ENCODE peak calls at places on chromosome 18, in six cellular contexts. H, A, S, I, V and U are unnamed samples.
A peak's percentile ranks its signal among the peaks of the same experiment; 100 is the strongest.

GRCh38 chr18:51383711-51384110 is 186.2 kb upstream of the MEX3C start:
- DNase-seq in H (no peak), A (peak; percentile 23), S (no peak), I (no peak), V (no peak), U (no peak)

GRCh38 chr18:21444465-21445023 is 156.0 kb downstream of the ESCO1 start:
- DNase-seq in H (no peak), A (peak; percentile 55), S (peak; percentile 21), I (peak; percentile 35), V (peak; percentile 73), U (no peak)

GRCh38 chr18:74132201-74132600 is 15.4 kb downstream of the FBXO15 start:
- DNase-seq in H (no peak), A (no peak), S (no peak), I (no peak), V (no peak), U (no peak)

GRCh38 chr18:69874058-69874457 is 73.6 kb downstream of the CD226 start:
- DNase-seq in H (no peak), A (peak; percentile 67), S (no peak), I (no peak), V (no peak), U (no peak)

GRCh38 chr18:24989760-24990547 is 362.0 kb downstream of the ZNF521 start:
- DNase-seq in H (no peak), A (no peak), S (no peak), I (no peak), V (no peak), U (no peak)

GRCh38 chr18:41126541-41127235 is 828.3 kb upstream of the PIK3C3 start:
- DNase-seq in H (no peak), A (peak; percentile 91), S (no peak), I (no peak), V (no peak), U (no peak)

GRCh38 chr18:28669165-28669564 is 492.2 kb upstream of the CDH2 start:
- DNase-seq in H (no peak), A (no peak), S (no peak), I (no peak), V (no peak), U (no peak)

GRCh38 chr18:48055351-48055750 is 124.9 kb upstream of the SMAD2 start:
- DNase-seq in H (no peak), A (no peak), S (no peak), I (no peak), V (no peak), U (no peak)

GRCh38 chr18:75016025-75016717 is 192.8 kb downstream of the PTGR3 start:
- DNase-seq in H (no peak), A (no peak), S (no peak), I (no peak), V (no peak), U (no peak)

GRCh38 chr18:68742206-68742605 is 27.3 kb upstream of the TMX3 start:
- DNase-seq in H (no peak), A (peak; percentile 9), S (no peak), I (no peak), V (no peak), U (no peak)

GRCh38 chr18:80159713-80160636 is 50.9 kb downstream of the ADNP2 start:
- DNase-seq in H (peak; percentile 32), A (no peak), S (no peak), I (peak; percentile 36), V (no peak), U (no peak)

GRCh38 chr18:77207540-77207939 is 42.1 kb upstream of the GALR1 start:
- DNase-seq in H (peak; percentile 51), A (peak; percentile 62), S (peak; percentile 54), I (peak; percentile 85), V (peak; percentile 25), U (no peak)

GRCh38 chr18:25423267-25423666 is 71.3 kb upstream of the ZNF521 start:
- DNase-seq in H (no peak), A (no peak), S (no peak), I (no peak), V (no peak), U (no peak)

GRCh38 chr18:27750014-27750413 is 426.9 kb downstream of the CDH2 start:
- DNase-seq in H (no peak), A (peak; percentile 88), S (peak; percentile 17), I (no peak), V (peak; percentile 76), U (no peak)

DNA sequence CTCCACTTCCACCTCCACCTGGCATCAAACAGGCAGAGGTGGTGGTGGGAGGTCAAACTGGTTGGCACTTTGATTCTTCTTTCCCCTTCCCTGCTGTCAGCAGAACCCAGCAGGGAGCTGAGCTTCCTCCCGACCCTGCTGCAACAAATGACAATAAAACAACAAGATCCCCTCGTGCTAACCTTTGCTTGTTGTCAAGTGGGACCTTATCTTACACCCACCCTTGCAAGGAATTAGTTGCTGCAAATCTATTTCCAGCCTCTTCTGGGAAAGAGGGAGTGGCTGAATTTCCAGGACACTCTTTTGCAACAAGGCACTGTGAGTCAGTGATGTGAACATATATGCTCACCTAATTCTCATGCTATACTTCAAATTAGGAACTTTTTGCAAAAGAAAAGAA is 655.1 kb downstream of the DSC3 start:
- DNase-seq in H (no peak), A (no peak), S (no peak), I (no peak), V (no peak), U (no peak)
- H3K9me3 ChIP-seq in H (no peaks in the 10 kb centered on the region), A (no peaks in the 10 kb centered on the region), S (no peaks in the 10 kb centered on the region), I (no peaks in the 10 kb centered on the region), V (no peaks in the 10 kb centered on the region), U (no peaks in the 10 kb centered on the region)

DNA sequence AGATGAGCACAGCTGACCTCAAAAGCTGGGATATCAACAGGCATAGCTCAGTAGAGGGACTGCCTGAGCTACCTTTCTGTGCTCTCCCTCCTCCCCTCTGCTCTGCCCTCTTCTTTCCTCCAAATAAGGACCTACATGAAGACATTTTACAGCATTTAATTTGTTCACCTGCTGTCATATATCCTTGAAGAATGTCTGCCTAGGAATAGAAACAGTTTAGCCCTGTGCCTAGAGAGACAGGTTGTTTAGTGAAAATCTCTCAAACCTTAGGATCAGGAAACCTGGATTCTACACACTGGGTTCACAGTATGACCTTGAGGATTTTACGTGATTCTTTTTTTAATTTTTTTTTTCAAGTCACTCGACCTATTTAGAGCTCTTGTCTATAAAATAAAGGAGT is 213.0 kb upstream of the SETBP1 start:
- DNase-seq in H (no peak), A (no peak), S (no peak), I (no peak), V (no peak), U (no peak)
- H3K9me3 ChIP-seq in H (no peaks in the 10 kb centered on the region), A (no peaks in the 10 kb centered on the region), S (no peaks in the 10 kb centered on the region), I (no peaks in the 10 kb centered on the region), V (no peaks in the 10 kb centered on the region), U (no peaks in the 10 kb centered on the region)

DNA sequence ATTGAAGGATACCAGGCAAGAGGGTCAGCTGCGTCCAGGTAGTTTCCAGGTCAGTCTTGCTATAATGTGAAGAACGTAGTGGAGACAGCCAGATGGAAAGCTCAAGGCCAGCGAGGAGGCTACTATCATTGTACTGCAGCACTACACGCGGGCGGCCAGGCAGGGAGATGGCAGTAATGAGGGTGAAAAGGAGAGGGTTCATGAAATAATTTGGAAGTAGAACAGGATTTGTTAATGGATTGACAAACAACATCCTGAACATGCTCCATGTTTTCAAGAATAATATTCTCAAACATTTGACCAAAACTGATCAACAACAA is 17.1 kb downstream of the SPIRE1 start:
- DNase-seq in H (no peak), A (no peak), S (no peak), I (no peak), V (no peak), U (no peak)
- H3K9me3 ChIP-seq in H (no peaks in the 10 kb centered on the region), A (no peaks in the 10 kb centered on the region), S (no peaks in the 10 kb centered on the region), I (no peaks in the 10 kb centered on the region), V (no peaks in the 10 kb centered on the region), U (no peaks in the 10 kb centered on the region)

GRCh38 chr18:62690416-62690815 is 24.9 kb upstream of the PHLPP1 start:
- DNase-seq in H (no peak), A (no peak), S (no peak), I (no peak), V (no peak), U (no peak)
- H3K9me3 ChIP-seq in H (peaks cover 24% of the 10 kb centered on the region), A (peaks cover 2% of the 10 kb centered on the region), S (no peaks in the 10 kb centered on the region), I (no peaks in the 10 kb centered on the region), V (no peaks in the 10 kb centered on the region), U (peaks cover 10% of the 10 kb centered on the region)

DNA sequence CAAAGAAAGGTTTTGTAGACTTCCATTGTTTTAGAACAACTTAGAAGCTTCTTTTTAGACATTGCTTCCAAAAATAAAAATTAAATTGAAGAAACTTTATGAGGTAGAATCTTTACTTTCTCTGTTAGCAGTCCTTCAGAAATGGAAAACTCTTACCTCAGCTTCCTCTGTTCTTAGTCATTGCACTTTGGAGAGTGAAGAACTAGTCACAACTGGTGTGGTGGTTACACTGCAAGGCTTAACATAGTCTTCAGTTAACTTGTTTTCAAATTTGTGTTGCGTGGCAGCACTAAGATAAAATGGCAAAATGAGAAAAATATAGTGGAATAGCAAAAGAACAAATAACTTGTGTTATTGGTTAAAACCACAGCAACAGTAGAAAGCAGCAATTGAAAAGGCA is 332.6 kb downstream of the KIAA1328 start:
- DNase-seq in H (no peak), A (no peak), S (no peak), I (no peak), V (no peak), U (no peak)
- H3K9me3 ChIP-seq in H (no peaks in the 10 kb centered on the region), A (no peaks in the 10 kb centered on the region), S (no peaks in the 10 kb centered on the region), I (no peaks in the 10 kb centered on the region), V (no peaks in the 10 kb centered on the region), U (no peaks in the 10 kb centered on the region)

DNA sequence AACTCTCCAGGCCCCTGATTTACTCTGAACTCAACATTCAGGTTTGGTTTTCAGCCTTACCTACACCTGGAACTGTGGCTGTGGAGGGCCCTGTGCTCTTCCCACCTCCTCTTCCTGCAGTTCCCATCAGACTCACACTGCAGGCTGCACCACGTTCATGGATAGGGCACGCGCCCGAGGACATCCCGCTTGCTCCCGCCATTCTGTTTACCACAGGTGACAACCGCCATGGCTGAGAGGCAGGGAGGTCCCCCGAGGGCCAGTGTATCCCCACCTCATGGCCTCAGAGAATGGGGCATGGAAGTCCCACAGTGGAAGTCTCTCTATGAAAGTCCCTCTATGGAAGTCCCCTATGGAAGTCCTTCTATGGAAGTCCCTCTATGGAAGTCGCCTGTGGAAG is 358.5 kb upstream of the SALL3 start:
- DNase-seq in H (no peak), A (no peak), S (no peak), I (no peak), V (no peak), U (no peak)
- H3K9me3 ChIP-seq in H (peaks cover 18% of the 10 kb centered on the region), A (no peaks in the 10 kb centered on the region), S (no peaks in the 10 kb centered on the region), I (no peaks in the 10 kb centered on the region), V (no peaks in the 10 kb centered on the region), U (no peaks in the 10 kb centered on the region)

DNA sequence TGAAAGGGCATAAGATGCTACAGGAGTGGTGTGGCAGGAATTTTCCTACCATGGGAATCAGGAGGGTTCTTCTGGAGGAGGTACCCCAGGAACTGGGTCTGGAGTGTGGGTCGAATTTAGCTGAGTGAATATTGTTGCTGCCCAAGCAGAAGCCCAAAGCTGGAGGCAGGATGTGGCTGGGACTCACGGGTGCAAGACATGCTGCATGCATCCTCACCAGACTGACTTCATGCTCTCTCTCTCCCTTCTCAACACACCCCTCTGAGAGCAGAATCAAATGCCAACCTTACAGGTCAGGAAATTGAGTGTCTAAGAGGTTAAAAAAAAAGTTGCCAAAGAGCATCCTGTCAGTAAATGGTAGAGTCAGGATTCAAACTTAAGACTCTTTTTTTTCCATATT is 78.8 kb upstream of the TTC39C start:
- DNase-seq in H (no peak), A (no peak), S (no peak), I (no peak), V (no peak), U (no peak)
- H3K9me3 ChIP-seq in H (no peaks in the 10 kb centered on the region), A (no peaks in the 10 kb centered on the region), S (no peaks in the 10 kb centered on the region), I (no peaks in the 10 kb centered on the region), V (no peaks in the 10 kb centered on the region), U (no peaks in the 10 kb centered on the region)

GRCh38 chr18:35248429-35248828 is 7.6 kb downstream of the ZNF397 start:
- DNase-seq in H (no peak), A (no peak), S (no peak), I (no peak), V (no peak), U (no peak)
- H3K9me3 ChIP-seq in H (peaks cover 7% of the 10 kb centered on the region), A (peaks cover 3% of the 10 kb centered on the region), S (no peaks in the 10 kb centered on the region), I (no peaks in the 10 kb centered on the region), V (peaks cover 2% of the 10 kb centered on the region), U (peaks cover 4% of the 10 kb centered on the region)